ENCODE peak calls at places on chromosomes 11 and 22, in nine cellular contexts. Y is prostate gland, G is A549, M is H1, N is sigmoid colon, Q is IMR-90, R is HCT116, X is vagina, U is uterus. L is an unnamed sample. For H3K4me1, the result is how much of the 10 kb centered on the place peaks cover.

GRCh38 chr11:15291885-15292284 is 177.2 kb downstream of the INSC start:
- DNase-seq in Y (no peak), G (no peak), M (no peak), N (no peak), Q (no peak), R (no peak), X (no peak), U (no peak), L (no peak)

GRCh38 chr11:3000032-3000961 is 8.2 kb upstream of the NAP1L4 start:
- DNase-seq in Y (peak), G (no peak), M (no peak), N (peak), Q (peak), R (no peak), X (no peak), U (no peak), L (no peak)

GRCh38 chr22:21025266-21025665 is 7.1 kb downstream of the SLC7A4 start:
- DNase-seq in Y (no peak), G (no peak), M (no peak), N (no peak), Q (no peak), R (no peak), X (no peak), U (no peak), L (no peak)

GRCh38 chr11:95711945-95712221 is 77.7 kb downstream of the FAM76B start:
- DNase-seq in Y (no peak), G (no peak), M (no peak), N (no peak), Q (no peak), R (no peak), X (no peak), U (no peak), L (no peak)

GRCh38 chr22:17369553-17370035 is 334 bp downstream of the CECR2 start:
- DNase-seq in Y (no peak), G (no peak), M (peak), N (no peak), Q (no peak), R (no peak), X (no peak), U (peak), L (no peak)

GRCh38 chr11:27640954-27641353 is 59.3 kb downstream of the BDNF start:
- DNase-seq in Y (no peak), G (no peak), M (no peak), N (no peak), Q (no peak), R (no peak), X (no peak), U (no peak), L (no peak)

GRCh38 chr11:8775341-8776133 is 92.9 kb downstream of the RPL27A start:
- DNase-seq in Y (no peak), G (no peak), M (no peak), N (no peak), Q (no peak), R (no peak), X (no peak), U (no peak), L (no peak)

GRCh38 chr11:129881570-129882170 is 13.7 kb downstream of the NFRKB start:
- DNase-seq in Y (peak), G (peak), M (peak), N (no peak), Q (peak), R (no peak), X (no peak), U (no peak), L (no peak)

GRCh38 chr11:60847281-60847680 is 5.4 kb downstream of the CCDC86 start:
- DNase-seq in Y (no peak), G (no peak), M (no peak), N (no peak), Q (no peak), R (no peak), X (no peak), U (no peak), L (no peak)

GRCh38 chr11:69813839-69814238 is 5.4 kb downstream of the FGF3 start:
- DNase-seq in Y (no peak), G (no peak), M (no peak), N (no peak), Q (no peak), R (no peak), X (no peak), U (no peak), L (no peak)

GRCh38 chr11:4932751-4933150 is 8.6 kb upstream of the OR51G1 start:
- DNase-seq in Y (no peak), G (no peak), M (no peak), N (no peak), Q (no peak), R (no peak), X (no peak), U (no peak), L (no peak)

GRCh38 chr11:132186699-132187098 is 816.3 kb downstream of the NTM start:
- DNase-seq in Y (no peak), G (no peak), M (peak), N (no peak), Q (no peak), R (no peak), X (no peak), U (no peak), L (no peak)

GRCh38 chr11:91935120-91935519 is 289.5 kb upstream of the FAT3 start:
- DNase-seq in Y (no peak), G (no peak), M (no peak), N (no peak), Q (no peak), R (no peak), X (no peak), U (no peak), L (no peak)

GRCh38 chr11:44243086-44243485 is 66.9 kb downstream of the ALX4 start:
- DNase-seq in Y (no peak), G (no peak), M (no peak), N (peak), Q (no peak), R (no peak), X (no peak), U (no peak), L (no peak)

GRCh38 chr11:94593030-94593429 is 25.9 kb downstream of the PIWIL4 start:
- DNase-seq in Y (no peak), G (no peak), M (no peak), N (no peak), Q (peak), R (no peak), X (no peak), U (no peak), L (no peak)

GRCh38 chr11:134598368-134598767 is 186.3 kb upstream of the B3GAT1 start:
- DNase-seq in Y (no peak), G (no peak), M (peak), N (no peak), Q (no peak), R (no peak), X (peak), U (no peak), L (no peak)

GRCh38 chr11:60005360-60005759 is 11.6 kb upstream of the OOSP4B start:
- DNase-seq in Y (no peak), G (no peak), M (no peak), N (no peak), Q (no peak), R (no peak), X (no peak), U (no peak), L (no peak)

GRCh38 chr11:6693342-6694228 is 10.4 kb upstream of the MRPL17 start:
- DNase-seq in Y (no peak), G (peak), M (no peak), N (peak), Q (peak), R (peak), X (no peak), U (peak), L (no peak)

GRCh38 chr11:62491571-62492329 is 54.9 kb downstream of the AHNAK start:
- DNase-seq in Y (no peak), G (no peak), M (no peak), N (no peak), Q (no peak), R (no peak), X (no peak), U (no peak), L (no peak)

GRCh38 chr11:105781807-105782206 is 171.9 kb downstream of the GRIA4 start:
- DNase-seq in Y (no peak), G (no peak), M (no peak), N (no peak), Q (no peak), R (no peak), X (no peak), U (no peak), L (no peak)

GRCh38 chr11:84962018-84962417 is 665.1 kb downstream of the DLG2 start:
- DNase-seq in Y (no peak), G (no peak), M (no peak), N (no peak), Q (no peak), R (no peak), X (no peak), U (no peak), L (no peak)

GRCh38 chr22:40416267-40416570 is 45.8 kb downstream of the SGSM3 start:
- DNase-seq in Y (no peak), G (no peak), M (no peak), N (no peak), Q (no peak), R (no peak), X (no peak), U (no peak), L (no peak)
- H3K27ac ChIP-seq in Y (no peak), G (no peak), M (no peak), N (no peak), Q (no peak), R (no peak), X (no peak), U (no peak), L (peak)

GRCh38 chr22:23181763-23182288 is 1.5 kb downstream of the BCR start:
- DNase-seq in Y (no peak), G (no peak), M (no peak), N (no peak), Q (no peak), R (no peak), X (no peak), U (no peak), L (no peak)
- H3K4me1 ChIP-seq in Y (under half), G (under half), M (under half), N (half or more), Q (under half), R (under half), X (half or more), U (under half), L (half or more)

GRCh38 chr11:67272327-67273259 is 6.3 kb downstream of the GRK2 start:
- DNase-seq in Y (no peak), G (no peak), M (no peak), N (peak), Q (no peak), R (no peak), X (no peak), U (peak), L (no peak)
- TF ChIP-seq POLR2A in Y (no peak), G (no peak), M (no peak), N (no peak), Q (no peak), R (no peak), X (no peak), U (no peak), L (no peak)

GRCh38 chr11:82995754-82996398 is 75.8 kb downstream of the RAB30 start:
- DNase-seq in Y (no peak), G (no peak), M (no peak), N (no peak), Q (no peak), R (no peak), X (no peak), U (peak), L (no peak)

GRCh38 chr11:82996966-82997606 is 74.6 kb downstream of the RAB30 start:
- DNase-seq in Y (peak), G (no peak), M (no peak), N (no peak), Q (no peak), R (no peak), X (no peak), U (no peak), L (no peak)

GRCh38 chr11:82992219-82992618 is 79.5 kb downstream of the RAB30 start:
- DNase-seq in Y (no peak), G (no peak), M (no peak), N (peak), Q (no peak), R (no peak), X (no peak), U (peak), L (no peak)

GRCh38 chr11:82994615-82995014 is 77.1 kb downstream of the RAB30 start:
- DNase-seq in Y (no peak), G (no peak), M (no peak), N (no peak), Q (no peak), R (no peak), X (no peak), U (no peak), L (no peak)

DNA sequence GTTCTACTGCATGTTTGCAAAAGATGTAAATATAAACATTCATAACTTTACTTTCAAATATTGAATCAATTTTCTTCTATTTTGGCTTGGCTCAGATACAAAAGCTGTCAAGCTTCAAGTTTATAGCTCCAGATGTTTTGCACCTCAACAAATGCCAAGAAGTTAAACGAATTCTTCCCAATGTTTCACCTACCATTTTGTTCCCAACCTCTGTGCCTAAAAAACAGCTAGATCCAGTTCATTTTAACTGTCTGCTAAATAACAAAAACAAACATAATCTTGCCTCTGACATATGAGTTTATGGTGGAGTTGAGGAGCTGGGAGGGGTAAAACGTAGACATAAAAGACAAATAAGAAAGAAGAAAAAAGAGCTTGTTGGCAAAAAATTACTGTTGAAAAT is 76.4 kb downstream of the RAB30 start:
- DNase-seq in Y (no peak), G (no peak), M (no peak), N (no peak), Q (no peak), R (no peak), X (no peak), U (no peak), L (no peak)
- H3K27ac ChIP-seq in Y (no peak), G (no peak), M (no peak), N (peak), Q (no peak), R (no peak), X (peak), U (peak), L (no peak)

GRCh38 chr22:22357024-22357868 is 112.7 kb downstream of the VPREB1 start:
- DNase-seq in Y (peak), G (peak), M (peak), N (peak), Q (peak), R (peak), X (no peak), U (peak), L (no peak)

GRCh38 chr22:22352376-22352999 is 107.9 kb downstream of the VPREB1 start:
- DNase-seq in Y (no peak), G (no peak), M (no peak), N (no peak), Q (no peak), R (no peak), X (no peak), U (no peak), L (no peak)

GRCh38 chr22:22358686-22359085 is 114.1 kb downstream of the VPREB1 start:
- DNase-seq in Y (no peak), G (no peak), M (no peak), N (no peak), Q (no peak), R (no peak), X (no peak), U (no peak), L (no peak)

GRCh38 chr22:22358136-22358535 is 113.5 kb downstream of the VPREB1 start:
- DNase-seq in Y (no peak), G (no peak), M (no peak), N (no peak), Q (no peak), R (no peak), X (no peak), U (no peak), L (no peak)

GRCh38 chr22:22355233-22355834 is 110.7 kb downstream of the VPREB1 start:
- DNase-seq in Y (no peak), G (no peak), M (no peak), N (no peak), Q (no peak), R (no peak), X (no peak), U (no peak), L (no peak)
- H3K4me1 ChIP-seq in Y (under half), G (under half), M (under half), N (under half), Q (under half), R (under half), X (under half), U (under half), L (under half)

GRCh38 chr22:29840498-29840897 is 2.4 kb upstream of the ASCC2 start:
- DNase-seq in Y (no peak), G (no peak), M (no peak), N (no peak), Q (no peak), R (no peak), X (no peak), U (no peak), L (no peak)

GRCh38 chr22:29838599-29838956 is 504 bp upstream of the ASCC2 start:
- DNase-seq in Y (no peak), G (no peak), M (no peak), N (no peak), Q (no peak), R (no peak), X (no peak), U (no peak), L (no peak)

GRCh38 chr22:29833392-29833949 is 4.6 kb downstream of the ASCC2 start:
- DNase-seq in Y (no peak), G (no peak), M (no peak), N (no peak), Q (no peak), R (no peak), X (no peak), U (no peak), L (no peak)

GRCh38 chr22:29842172-29842571 is 4.1 kb upstream of the ASCC2 start:
- DNase-seq in Y (no peak), G (no peak), M (no peak), N (no peak), Q (no peak), R (no peak), X (no peak), U (no peak), L (no peak)

GRCh38 chr22:29837780-29838598 is at the start of gene ASCC2:
- DNase-seq in Y (peak), G (peak), M (peak), N (peak), Q (peak), R (peak), X (peak), U (peak), L (peak)
- TF ChIP-seq POLR2A in Y (peak), G (peak), M (no peak), N (peak), Q (peak), R (peak), X (no peak), U (peak), L (no peak)

GRCh38 chr11:116827461-116827860 is 2.2 kb upstream of the APOC3 start:
- DNase-seq in Y (no peak), G (no peak), M (no peak), N (peak), Q (no peak), R (no peak), X (no peak), U (no peak), L (no peak)

GRCh38 chr11:116830184-116830912 is 641 bp downstream of the APOC3 start:
- DNase-seq in Y (no peak), G (no peak), M (no peak), N (peak), Q (no peak), R (no peak), X (no peak), U (no peak), L (no peak)

GRCh38 chr11:116831790-116832349 is 2.2 kb downstream of the APOC3 start:
- DNase-seq in Y (no peak), G (no peak), M (no peak), N (peak), Q (no peak), R (no peak), X (no peak), U (no peak), L (no peak)

GRCh38 chr11:116828632-116829524 is 829 bp upstream of the APOC3 start:
- DNase-seq in Y (no peak), G (no peak), M (no peak), N (no peak), Q (no peak), R (no peak), X (no peak), U (no peak), L (no peak)

GRCh38 chr11:116829525-116830183 is at the start of gene APOC3:
- DNase-seq in Y (no peak), G (no peak), M (no peak), N (peak), Q (peak), R (no peak), X (no peak), U (no peak), L (no peak)
- H3K27ac ChIP-seq in Y (no peak), G (no peak), M (no peak), N (no peak), Q (no peak), R (no peak), X (no peak), U (no peak), L (no peak)